ENCODE peak calls at places on chromosome 5, in five cellular contexts. A, X, G, V and H are unnamed samples. For H3K27me3, the result is how much of the 10 kb centered on the place peaks cover.

GRCh38 chr5:98570010-98570409 is 203.5 kb upstream of the RGMB start:
- DNase-seq in A (peak), X (no peak), G (peak), V (no peak), H (no peak)

GRCh38 chr5:54722846-54723433 is 205.4 kb downstream of the SNX18 start:
- DNase-seq in A (no peak), X (no peak), G (peak), V (no peak), H (no peak)

GRCh38 chr5:32802764-32803163 is 91.6 kb downstream of the NPR3 start:
- DNase-seq in A (no peak), X (no peak), G (no peak), V (no peak), H (no peak)

GRCh38 chr5:172839669-172840068 is 5.6 kb downstream of the ERGIC1 start:
- DNase-seq in A (no peak), X (no peak), G (no peak), V (no peak), H (no peak)

GRCh38 chr5:36418172-36418979 is 116.7 kb upstream of the RANBP3L start:
- DNase-seq in A (peak), X (no peak), G (peak), V (no peak), H (no peak)

GRCh38 chr5:1801954-1802295 is 718 bp downstream of the NDUFS6 start:
- DNase-seq in A (no peak), X (no peak), G (peak), V (peak), H (no peak)

GRCh38 chr5:130720355-130720754 is 444.7 kb downstream of the HINT1 start:
- DNase-seq in A (peak), X (no peak), G (peak), V (no peak), H (no peak)

GRCh38 chr5:35442916-35443639 is 174.6 kb upstream of the SPEF2 start:
- DNase-seq in A (peak), X (no peak), G (no peak), V (no peak), H (no peak)

DNA sequence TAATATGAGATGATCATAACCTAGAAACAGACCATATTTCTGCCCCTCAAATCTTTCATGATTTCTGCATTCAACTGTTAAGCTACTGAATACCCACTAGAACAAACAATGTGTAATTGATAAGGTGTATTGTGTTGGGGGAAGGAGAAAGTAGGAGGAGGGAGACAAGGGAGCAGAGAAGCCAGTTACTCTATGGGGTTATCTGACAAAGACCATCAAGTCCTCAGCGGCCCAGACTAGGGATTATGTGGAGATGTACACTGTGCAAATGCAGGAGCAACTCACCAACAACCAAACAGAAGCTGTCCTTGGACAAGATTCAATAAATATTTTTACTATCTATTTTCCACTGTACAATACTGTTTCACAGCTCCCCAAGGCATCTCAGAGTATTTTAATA is 2.7 kb downstream of the NRG2 start:
- DNase-seq in A (no peak), X (no peak), G (no peak), V (no peak), H (no peak)
- H3K27me3 ChIP-seq in A (under half), X (under half), G (under half), V (under half), H (under half)

GRCh38 chr5:168295574-168296201 is 4.2 kb downstream of the WWC1 start:
- DNase-seq in A (peak), X (no peak), G (peak), V (no peak), H (no peak)
- H3K4me3 ChIP-seq in A (no peak), X (no peak), G (no peak), V (no peak), H (no peak)

DNA sequence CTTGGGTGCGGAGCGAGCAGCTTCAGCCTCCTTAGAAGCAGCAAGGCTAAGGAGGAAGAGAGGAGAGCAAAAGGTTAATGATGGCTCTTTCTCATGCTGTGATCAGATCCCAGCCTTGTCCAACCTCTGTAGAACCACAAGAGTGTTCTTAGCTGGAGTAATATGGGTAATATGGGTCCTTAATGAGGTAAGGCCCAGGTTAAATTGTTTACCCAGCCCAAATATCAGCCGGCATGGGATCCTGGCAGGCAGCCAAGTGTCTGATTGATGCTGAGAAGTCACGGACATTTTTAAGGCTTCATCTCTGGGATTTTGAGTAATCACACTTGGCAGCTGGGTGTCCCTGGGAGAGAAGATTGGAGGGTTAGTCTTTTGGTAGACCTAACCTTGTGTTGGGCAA is 32.3 kb downstream of the GLRA1 start:
- DNase-seq in A (no peak), X (no peak), G (no peak), V (no peak), H (no peak)
- H3K27me3 ChIP-seq in A (under half), X (under half), G (under half), V (under half), H (under half)

GRCh38 chr5:143398451-143399237 is 4.8 kb downstream of the NR3C1 start:
- DNase-seq in A (no peak), X (no peak), G (peak), V (no peak), H (no peak)

GRCh38 chr5:143397302-143398052 is 6.0 kb downstream of the NR3C1 start:
- DNase-seq in A (no peak), X (no peak), G (no peak), V (no peak), H (no peak)

GRCh38 chr5:143398053-143398355 is 5.5 kb downstream of the NR3C1 start:
- DNase-seq in A (no peak), X (no peak), G (no peak), V (no peak), H (no peak)

GRCh38 chr5:143395638-143396352 is 7.7 kb downstream of the NR3C1 start:
- DNase-seq in A (no peak), X (no peak), G (peak), V (no peak), H (no peak)

DNA sequence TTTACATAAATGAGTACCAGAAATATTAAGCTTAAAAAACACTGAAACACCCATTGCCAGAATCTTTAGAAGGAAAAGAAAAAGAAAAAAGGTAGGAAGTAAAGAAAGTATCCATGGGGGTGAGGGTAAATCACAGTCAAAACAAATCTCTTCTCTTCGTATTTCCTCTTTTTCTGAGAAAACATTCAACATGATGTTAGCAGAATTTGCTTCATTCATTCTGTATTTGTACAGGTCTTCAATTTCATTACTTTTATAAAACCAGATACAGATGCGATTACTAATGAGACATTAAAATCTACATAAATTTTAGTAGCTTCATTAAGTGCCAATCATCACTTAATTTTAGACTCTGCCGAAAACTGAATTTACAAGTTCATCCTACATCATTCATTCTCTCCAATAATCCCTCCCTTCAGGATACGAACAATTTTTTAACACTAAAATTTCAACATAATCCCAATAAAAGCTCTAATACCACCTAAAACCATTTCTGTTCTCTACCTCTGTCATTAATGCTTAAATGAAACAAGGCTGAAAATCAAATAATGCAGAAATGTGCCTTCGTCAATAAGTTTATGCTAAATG is 7.0 kb downstream of the NR3C1 start:
- DNase-seq in A (no peak), X (no peak), G (no peak), V (no peak), H (no peak)
- H3K4me3 ChIP-seq in A (peak), X (no peak), G (peak), V (peak), H (no peak)